ENCODE peak calls at places on chromosome 19, in nine cellular contexts. M is Panc1; D is LoVo; C is activated T-cell treated with anti-CD3 and anti-CD28 coated beads, Interleukin-2, amount 50 U/mL, for 72 hours; W is neural crest cell; E is EH; B is adrenal gland; I is activated T-helper 1 cell treated with Interleukin-2 at 50 U/mL for 16 hours; A is NCI-H524. O is an unnamed sample.

GRCh38 chr19:2577722-2578335 is 101.9 kb downstream of the GADD45B start:
- DNase-seq in A (no peak), M (no peak), W (no peak), D (no peak), I (no peak), E (peak), B (no peak), C (no peak), O (no peak)

GRCh38 chr19:42150353-42150752 is 18.1 kb upstream of the POU2F2 start:
- DNase-seq in D (no peak), C (no peak), W (no peak), A (no peak), B (no peak), I (no peak), M (no peak), E (no peak), O (no peak)

GRCh38 chr19:46731007-46731501 is 14.1 kb upstream of the PRKD2 start:
- DNase-seq in E (peak), W (no peak), B (peak), C (no peak), I (no peak), A (no peak), M (no peak), D (no peak), O (peak)

GRCh38 chr19:18385675-18386542 is at the start of gene GDF15:
- DNase-seq in E (peak), D (peak), M (no peak), C (peak), B (no peak), W (peak), A (no peak), I (no peak), O (peak)

GRCh38 chr19:16594131-16594586 is 21.9 kb upstream of the SLC35E1 start:
- DNase-seq in C (peak), E (no peak), A (no peak), D (no peak), W (no peak), I (no peak), B (no peak), M (no peak), O (peak)

GRCh38 chr19:13842294-13843103 is 34.4 kb upstream of the NANOS3 start:
- DNase-seq in A (no peak), W (no peak), D (peak), B (peak), I (peak), E (peak), M (no peak), C (peak), O (peak)

GRCh38 chr19:1577090-1577928 is 9.2 kb upstream of the MEX3D start:
- DNase-seq in W (no peak), I (no peak), A (no peak), B (no peak), D (no peak), C (no peak), M (no peak), E (no peak), O (no peak)

GRCh38 chr19:10767726-10768125 is 49.8 kb downstream of the DNM2 start:
- DNase-seq in M (no peak), W (no peak), E (no peak), B (no peak), C (no peak), A (no peak), I (no peak), D (no peak), O (no peak)

GRCh38 chr19:48926909-48927308 is 6.6 kb upstream of the DHDH start:
- DNase-seq in B (peak), A (no peak), D (peak), E (peak), C (peak), M (peak), W (no peak), I (no peak), O (no peak)

GRCh38 chr19:18733196-18733647 is 49.7 kb downstream of the CRTC1 start:
- DNase-seq in I (no peak), E (peak), A (peak), B (no peak), M (no peak), C (no peak), D (no peak), W (no peak), O (no peak)

GRCh38 chr19:8515317-8515716 is 1.4 kb upstream of the ZNF414 start:
- DNase-seq in E (no peak), M (no peak), D (no peak), A (no peak), I (peak), C (peak), W (no peak), B (no peak), O (peak)

O was measured in Right ventricle myocardium inferior.